ENCODE peak calls at places on chromosomes 16 and 17, in eight cellular contexts. L is activated T-cell treated with anti-CD3 and anti-CD28 coated beads for 24 hours, G is GOT3, W is NB4, J is A673, U is lung, H is hepatocyte, A is HFF-Myc. I is an unnamed sample.

GRCh38 chr17:37490638-37491614 is 1.2 kb downstream of the DUSP14 start:
- DNase-seq in L (no peak), G (no peak), W (peak; percentile 85), J (peak; percentile 57), U (no peak), H (peak; percentile 78), A (peak; percentile 87), I (no peak)

GRCh38 chr17:7136266-7136877 is 21.8 kb upstream of the ASGR2 start:
- DNase-seq in L (peak; percentile 67), G (no peak), W (peak; percentile 73), J (peak; percentile 82), U (peak; percentile 72), H (peak; percentile 91), A (peak; percentile 21), I (no peak)

GRCh38 chr17:65742433-65743312 is 181.2 kb upstream of the AXIN2 start:
- DNase-seq in L (no peak), G (no peak), W (no peak), J (no peak), U (no peak), H (no peak), A (no peak), I (no peak)

GRCh38 chr16:22732959-22733358 is 81.0 kb upstream of the HS3ST2 start:
- DNase-seq in L (no peak), G (no peak), W (no peak), J (no peak), U (no peak), H (no peak), A (no peak), I (no peak)

GRCh38 chr16:761580-761979 is 1.0 kb downstream of the MSLN start:
- DNase-seq in L (no peak), G (no peak), W (no peak), J (no peak), U (no peak), H (no peak), A (no peak), I (no peak)

GRCh38 chr16:79375351-79375750 is 225.2 kb downstream of the MAF start:
- DNase-seq in L (no peak), G (no peak), W (no peak), J (no peak), U (no peak), H (no peak), A (no peak), I (no peak)

GRCh38 chr17:47792457-47792856 is 29.1 kb downstream of the OSBPL7 start:
- DNase-seq in L (no peak), G (no peak), W (no peak), J (no peak), U (no peak), H (no peak), A (no peak), I (no peak)

GRCh38 chr16:26016989-26017388 is 325.2 kb downstream of the HS3ST4 start:
- DNase-seq in L (no peak), G (no peak), W (no peak), J (no peak), U (no peak), H (no peak), A (no peak), I (no peak)

GRCh38 chr17:50201226-50201854 is at the start of gene COL1A1:
- DNase-seq in L (no peak), G (peak; percentile 73), W (no peak), J (no peak), U (peak; percentile 68), H (peak; percentile 85), A (no peak), I (no peak)

GRCh38 chr17:44110823-44111633 is 12.4 kb downstream of the HDAC5 start:
- DNase-seq in L (peak; percentile 34), G (peak; percentile 62), W (peak; percentile 96), J (peak; percentile 91), U (peak; percentile 95), H (peak; percentile 96), A (peak; percentile 68), I (peak; percentile 95)

GRCh38 chr17:42453544-42453943 is 5.1 kb upstream of the ATP6V0A1 start:
- DNase-seq in L (no peak), G (no peak), W (peak; percentile 76), J (no peak), U (no peak), H (no peak), A (no peak), I (no peak)

GRCh38 chr17:33202011-33202410 is 91.1 kb downstream of the ASIC2 start:
- DNase-seq in L (no peak), G (no peak), W (no peak), J (no peak), U (no peak), H (no peak), A (no peak), I (no peak)

GRCh38 chr16:10504404-10504885 is 76.0 kb downstream of the EMP2 start:
- DNase-seq in L (no peak), G (no peak), W (no peak), J (no peak), U (no peak), H (no peak), A (no peak), I (no peak)

GRCh38 chr17:12627177-12627629 is 38.5 kb upstream of the MYOCD start:
- DNase-seq in L (no peak), G (peak; percentile 55), W (no peak), J (no peak), U (no peak), H (peak; percentile 77), A (peak; percentile 63), I (no peak)

GRCh38 chr17:76414334-76415295 is 30.2 kb downstream of the SPHK1 start:
- DNase-seq in L (no peak), G (no peak), W (no peak), J (peak; percentile 26), U (no peak), H (peak; percentile 66), A (no peak), I (no peak)

GRCh38 chr16:79004281-79004680 is 596.3 kb downstream of the MAF start:
- DNase-seq in L (no peak), G (no peak), W (no peak), J (no peak), U (no peak), H (no peak), A (no peak), I (no peak)

GRCh38 chr17:77882481-77883212 is 75.9 kb upstream of the TNRC6C start:
- DNase-seq in L (peak; percentile 61), G (no peak), W (peak; percentile 86), J (peak; percentile 55), U (no peak), H (peak; percentile 47), A (no peak), I (no peak)

GRCh38 chr17:39813631-39814030 is 50.5 kb downstream of the IKZF3 start:
- DNase-seq in L (peak; percentile 57), G (no peak), W (peak; percentile 43), J (no peak), U (no peak), H (no peak), A (no peak), I (no peak)

GRCh38 chr17:62690168-62690897 is 62.9 kb downstream of the MRC2 start:
- DNase-seq in L (no peak), G (no peak), W (no peak), J (no peak), U (no peak), H (no peak), A (no peak), I (no peak)

GRCh38 chr17:57158296-57158695 is 73.2 kb downstream of the AKAP1 start:
- DNase-seq in L (no peak), G (no peak), W (no peak), J (no peak), U (no peak), H (no peak), A (no peak), I (no peak)

GRCh38 chr17:82754297-82755208 is 2.7 kb downstream of the TBCD start:
- DNase-seq in L (no peak), G (no peak), W (no peak), J (peak; percentile 45), U (no peak), H (no peak), A (no peak), I (no peak)

GRCh38 chr17:15451681-15452080 is 15.7 kb downstream of the CDRT4 start:
- DNase-seq in L (no peak), G (no peak), W (no peak), J (no peak), U (no peak), H (no peak), A (no peak), I (no peak)

GRCh38 chr16:25109643-25110042 is 1.9 kb upstream of the LCMT1 start:
- DNase-seq in L (no peak), G (peak; percentile 42), W (no peak), J (peak; percentile 29), U (peak; percentile 48), H (peak; percentile 81), A (peak; percentile 90), I (no peak)

GRCh38 chr17:34519286-34519685 is 60.1 kb upstream of the TMEM132E start:
- DNase-seq in L (no peak), G (no peak), W (peak; percentile 46), J (peak; percentile 1), U (no peak), H (no peak), A (no peak), I (no peak)

GRCh38 chr17:44558349-44559287 is 1.3 kb downstream of the FZD2 start:
- DNase-seq in L (no peak), G (no peak), W (no peak), J (no peak), U (no peak), H (no peak), A (no peak), I (no peak)

GRCh38 chr17:42249681-42250446 is 26.3 kb downstream of the STAT5B start:
- DNase-seq in L (no peak), G (no peak), W (peak; percentile 50), J (no peak), U (no peak), H (no peak), A (no peak), I (no peak)

GRCh38 chr17:57399690-57400089 is 143.4 kb downstream of the MSI2 start:
- DNase-seq in L (no peak), G (no peak), W (no peak), J (no peak), U (no peak), H (no peak), A (no peak), I (no peak)

GRCh38 chr17:17060001-17060929 is 18.0 kb downstream of the MPRIP start:
- DNase-seq in L (no peak), G (no peak), W (peak; percentile 53), J (no peak), U (no peak), H (no peak), A (no peak), I (no peak)

GRCh38 chr17:30600062-30600829 is 123.0 kb downstream of the GOSR1 start:
- DNase-seq in L (peak; percentile 48), G (peak; percentile 35), W (peak; percentile 94), J (peak; percentile 90), U (peak; percentile 86), H (peak; percentile 88), A (peak; percentile 30), I (peak; percentile 64)

GRCh38 chr16:83533193-83533592 is 274.6 kb upstream of the HSBP1 start:
- DNase-seq in L (no peak), G (peak; percentile 46), W (peak; percentile 4), J (no peak), U (no peak), H (no peak), A (no peak), I (no peak)